ENCODE peak calls at places on chromosome 16, in six cellular contexts. One of them, this sample, is unnamed.

GRCh38 chr16:14309906-14310305 is 238.8 kb downstream of the MRTFB start:
- DNase-seq in Daoy: peak
- DNase-seq in CD8-positive, alpha-beta memory T cell: no peak
- DNase-seq in activated CD4-positive, alpha-beta T cell treated with anti-CD3 and anti-CD28 coated beads for 24 hours: no peak
- DNase-seq in ureter: no peak
- DNase-seq in T1000: peak
- DNase-seq in this sample: no peak

GRCh38 chr16:50743575-50744225 is 1.8 kb downstream of the CYLD start:
- DNase-seq in CD8-positive, alpha-beta memory T cell: no peak
- DNase-seq in ureter: no peak
- DNase-seq in Daoy: no peak
- DNase-seq in T1000: no peak
- DNase-seq in activated CD4-positive, alpha-beta T cell treated with anti-CD3 and anti-CD28 coated beads for 24 hours: no peak
- DNase-seq in this sample: no peak

GRCh38 chr16:60246055-60246454 is 1511.9 kb upstream of the GOT2 start:
- DNase-seq in Daoy: no peak
- DNase-seq in CD8-positive, alpha-beta memory T cell: no peak
- DNase-seq in T1000: no peak
- DNase-seq in ureter: no peak
- DNase-seq in activated CD4-positive, alpha-beta T cell treated with anti-CD3 and anti-CD28 coated beads for 24 hours: no peak
- DNase-seq in this sample: no peak

GRCh38 chr16:18841833-18842525 is 40.6 kb upstream of the ARL6IP1 start:
- DNase-seq in activated CD4-positive, alpha-beta T cell treated with anti-CD3 and anti-CD28 coated beads for 24 hours: no peak
- DNase-seq in T1000: no peak
- DNase-seq in Daoy: no peak
- DNase-seq in ureter: no peak
- DNase-seq in CD8-positive, alpha-beta memory T cell: no peak
- DNase-seq in this sample: no peak

GRCh38 chr16:46658925-46659324 is 30.1 kb downstream of the VPS35 start:
- DNase-seq in CD8-positive, alpha-beta memory T cell: no peak
- DNase-seq in ureter: no peak
- DNase-seq in Daoy: no peak
- DNase-seq in T1000: no peak
- DNase-seq in activated CD4-positive, alpha-beta T cell treated with anti-CD3 and anti-CD28 coated beads for 24 hours: no peak
- DNase-seq in this sample: no peak

GRCh38 chr16:25027781-25028180 is 12.6 kb upstream of the ARHGAP17 start:
- DNase-seq in CD8-positive, alpha-beta memory T cell: no peak
- DNase-seq in T1000: no peak
- DNase-seq in Daoy: no peak
- DNase-seq in activated CD4-positive, alpha-beta T cell treated with anti-CD3 and anti-CD28 coated beads for 24 hours: no peak
- DNase-seq in ureter: no peak
- DNase-seq in this sample: no peak

GRCh38 chr16:70646260-70647241 is at the start of gene IL34:
- DNase-seq in Daoy: no peak
- DNase-seq in activated CD4-positive, alpha-beta T cell treated with anti-CD3 and anti-CD28 coated beads for 24 hours: no peak
- DNase-seq in T1000: no peak
- DNase-seq in ureter: no peak
- DNase-seq in CD8-positive, alpha-beta memory T cell: no peak
- DNase-seq in this sample: peak

GRCh38 chr16:67014641-67015315 is 14.2 kb upstream of the CBFB start:
- DNase-seq in activated CD4-positive, alpha-beta T cell treated with anti-CD3 and anti-CD28 coated beads for 24 hours: no peak
- DNase-seq in Daoy: no peak
- DNase-seq in CD8-positive, alpha-beta memory T cell: no peak
- DNase-seq in T1000: no peak
- DNase-seq in ureter: no peak
- DNase-seq in this sample: no peak

GRCh38 chr16:491225-491919 is 36.1 kb upstream of the CAPN15 start:
- DNase-seq in activated CD4-positive, alpha-beta T cell treated with anti-CD3 and anti-CD28 coated beads for 24 hours: no peak
- DNase-seq in T1000: no peak
- DNase-seq in Daoy: no peak
- DNase-seq in CD8-positive, alpha-beta memory T cell: no peak
- DNase-seq in ureter: no peak
- DNase-seq in this sample: no peak

GRCh38 chr16:66534376-66534799 is 15.5 kb downstream of the TK2 start:
- DNase-seq in Daoy: no peak
- DNase-seq in T1000: no peak
- DNase-seq in CD8-positive, alpha-beta memory T cell: no peak
- DNase-seq in ureter: no peak
- DNase-seq in activated CD4-positive, alpha-beta T cell treated with anti-CD3 and anti-CD28 coated beads for 24 hours: no peak
- DNase-seq in this sample: no peak

GRCh38 chr16:50467943-50468748 is 80.0 kb upstream of the NKD1 start:
- DNase-seq in T1000: no peak
- DNase-seq in activated CD4-positive, alpha-beta T cell treated with anti-CD3 and anti-CD28 coated beads for 24 hours: no peak
- DNase-seq in CD8-positive, alpha-beta memory T cell: peak
- DNase-seq in Daoy: no peak
- DNase-seq in ureter: no peak
- DNase-seq in this sample: peak

GRCh38 chr16:5032748-5033167 is 977 bp downstream of the NAGPA start:
- DNase-seq in ureter: no peak
- DNase-seq in T1000: no peak
- DNase-seq in activated CD4-positive, alpha-beta T cell treated with anti-CD3 and anti-CD28 coated beads for 24 hours: no peak
- DNase-seq in Daoy: no peak
- DNase-seq in CD8-positive, alpha-beta memory T cell: no peak
- DNase-seq in this sample: no peak

GRCh38 chr16:67939507-67940435 is 3.1 kb upstream of the PSMB10 start:
- DNase-seq in Daoy: no peak
- DNase-seq in activated CD4-positive, alpha-beta T cell treated with anti-CD3 and anti-CD28 coated beads for 24 hours: no peak
- DNase-seq in T1000: no peak
- DNase-seq in ureter: no peak
- DNase-seq in CD8-positive, alpha-beta memory T cell: peak
- DNase-seq in this sample: no peak

GRCh38 chr16:68744744-68745280 is 7.7 kb downstream of the CDH1 start:
- DNase-seq in ureter: peak
- DNase-seq in activated CD4-positive, alpha-beta T cell treated with anti-CD3 and anti-CD28 coated beads for 24 hours: no peak
- DNase-seq in T1000: no peak
- DNase-seq in Daoy: peak
- DNase-seq in CD8-positive, alpha-beta memory T cell: no peak
- DNase-seq in this sample: no peak

GRCh38 chr16:19645557-19645981 is 72.5 kb downstream of the KNOP1 start:
- DNase-seq in Daoy: no peak
- DNase-seq in ureter: peak
- DNase-seq in activated CD4-positive, alpha-beta T cell treated with anti-CD3 and anti-CD28 coated beads for 24 hours: no peak
- DNase-seq in T1000: no peak
- DNase-seq in CD8-positive, alpha-beta memory T cell: no peak
- DNase-seq in this sample: no peak

GRCh38 chr16:57759541-57760356 is 24.2 kb downstream of the KATNB1 start:
- DNase-seq in ureter: no peak
- DNase-seq in activated CD4-positive, alpha-beta T cell treated with anti-CD3 and anti-CD28 coated beads for 24 hours: no peak
- DNase-seq in T1000: no peak
- DNase-seq in Daoy: no peak
- DNase-seq in CD8-positive, alpha-beta memory T cell: no peak
- DNase-seq in this sample: no peak

GRCh38 chr16:75238132-75238852 is 13.1 kb downstream of the BCAR1 start:
- DNase-seq in T1000: peak
- DNase-seq in ureter: peak
- DNase-seq in Daoy: peak
- DNase-seq in activated CD4-positive, alpha-beta T cell treated with anti-CD3 and anti-CD28 coated beads for 24 hours: no peak
- DNase-seq in CD8-positive, alpha-beta memory T cell: no peak
- DNase-seq in this sample: peak

GRCh38 chr16:72649254-72649944 is 398.5 kb downstream of the ZFHX3 start:
- DNase-seq in Daoy: no peak
- DNase-seq in ureter: no peak
- DNase-seq in T1000: no peak
- DNase-seq in activated CD4-positive, alpha-beta T cell treated with anti-CD3 and anti-CD28 coated beads for 24 hours: no peak
- DNase-seq in CD8-positive, alpha-beta memory T cell: no peak
- DNase-seq in this sample: no peak

GRCh38 chr16:2296662-2297505 is 29.0 kb upstream of the RNPS1 start:
- DNase-seq in ureter: no peak
- DNase-seq in CD8-positive, alpha-beta memory T cell: no peak
- DNase-seq in Daoy: peak
- DNase-seq in activated CD4-positive, alpha-beta T cell treated with anti-CD3 and anti-CD28 coated beads for 24 hours: peak
- DNase-seq in T1000: no peak
- DNase-seq in this sample: no peak

GRCh38 chr16:29674188-29674587 is 4.8 kb upstream of the QPRT start:
- DNase-seq in Daoy: peak
- DNase-seq in ureter: no peak
- DNase-seq in activated CD4-positive, alpha-beta T cell treated with anti-CD3 and anti-CD28 coated beads for 24 hours: no peak
- DNase-seq in T1000: no peak
- DNase-seq in CD8-positive, alpha-beta memory T cell: no peak
- DNase-seq in this sample: no peak